ENCODE peak calls at places on chromosomes 3 and 15, in six cellular contexts. W is mesendoderm, Z is H1, O is IMR-90, Y is neuronal stem cell, I is H9. C is an unnamed sample. For H3K4me1, the result is how much of the 10 kb centered on the place peaks cover.

GRCh38 chr3:189294649-189295048 is 122.9 kb downstream of the TPRG1 start:
- DNase-seq in Y (no peak), Z (no peak), I (no peak), W (no peak), O (no peak), C (no peak)

GRCh38 chr15:41115088-41115651 is 910 bp downstream of the INO80 start:
- DNase-seq in Y (peak), O (peak), I (peak), Z (no peak), W (peak), C (peak)

GRCh38 chr3:139263798-139264197 is 80.0 kb upstream of the MRPS22 start:
- DNase-seq in Z (no peak), Y (no peak), W (no peak), O (no peak), I (no peak), C (no peak)

GRCh38 chr3:181417748-181418147 is 294.0 kb upstream of the SOX2 start:
- DNase-seq in W (peak), Y (peak), Z (no peak), I (no peak), O (no peak), C (peak)

GRCh38 chr3:37652851-37653250 is 208.8 kb upstream of the CTDSPL start:
- DNase-seq in I (no peak), Y (no peak), W (no peak), O (no peak), Z (no peak), C (no peak)

GRCh38 chr3:48118322-48118721 is 69.9 kb downstream of the CDC25A start:
- DNase-seq in W (peak), Z (no peak), I (no peak), O (no peak), Y (no peak), C (no peak)

GRCh38 chr15:67880651-67881182 is 40.9 kb upstream of the RNU6-1 start:
- DNase-seq in Z (no peak), Y (no peak), O (peak), W (no peak), I (no peak), C (no peak)

GRCh38 chr3:114498779-114499370 is 205.0 kb downstream of the TIGIT start:
- DNase-seq in I (no peak), Z (no peak), Y (peak), W (no peak), O (peak), C (peak)

GRCh38 chr15:89177633-89178306 is 43.6 kb downstream of the RLBP1 start:
- DNase-seq in I (peak), Y (peak), Z (no peak), O (peak), W (peak), C (peak)

GRCh38 chr3:123385499-123385898 is 63.4 kb downstream of the ADCY5 start:
- DNase-seq in Y (no peak), O (no peak), W (no peak), Z (no peak), I (no peak), C (no peak)

GRCh38 chr3:13711911-13712650 is 163.2 kb downstream of the FBLN2 start:
- DNase-seq in W (no peak), Z (no peak), I (peak), Y (no peak), O (no peak), C (no peak)

GRCh38 chr3:29889230-29889629 is 608.4 kb downstream of the RBMS3 start:
- DNase-seq in Z (no peak), Y (no peak), O (peak), W (no peak), I (no peak), C (no peak)

GRCh38 chr3:50193746-50194127 is 2.3 kb downstream of the GNAT1 start:
- DNase-seq in Z (no peak), I (no peak), Y (no peak), W (no peak), O (no peak), C (no peak)

GRCh38 chr3:46208167-46208704 is at the start of gene CCR1:
- DNase-seq in O (peak), W (peak), I (peak), Y (peak), Z (peak), C (peak)

GRCh38 chr3:57179580-57180410 is 14.6 kb upstream of the IL17RD start:
- DNase-seq in O (peak), Y (no peak), I (no peak), Z (no peak), W (peak), C (no peak)

GRCh38 chr15:68729789-68730201 is 90.9 kb downstream of the ANP32A start:
- DNase-seq in I (no peak), Z (no peak), O (peak), Y (no peak), W (no peak), C (no peak)

GRCh38 chr3:78919021-78919755 is 848.6 kb downstream of the ROBO1 start:
- DNase-seq in Y (no peak), Z (no peak), I (no peak), O (peak), W (peak), C (no peak)

GRCh38 chr15:90389513-90389912 is 1.5 kb downstream of the IQGAP1 start:
- DNase-seq in Y (no peak), W (no peak), O (no peak), I (no peak), Z (no peak), C (no peak)
- H3K4me1 ChIP-seq in Y (under half), W (under half), O (under half), I (under half), Z (under half), C (under half)

GRCh38 chr15:31326729-31327673 is at the start of gene KLF13:
- DNase-seq in Y (no peak), O (peak), I (no peak), Z (no peak), W (no peak), C (peak)
- H2BK5ac ChIP-seq in Y (peak), O (peak), I (no peak), Z (peak), W (peak), C (peak)

GRCh38 chr3:10558726-10559125 is 53.3 kb upstream of the ATP2B2 start:
- DNase-seq in Y (no peak), I (no peak), Z (no peak), O (no peak), W (no peak), C (no peak)
- H3K4me1 ChIP-seq in Y (under half), I (under half), Z (under half), O (under half), W (under half), C (under half)

GRCh38 chr3:157174265-157174615 is 14.3 kb upstream of the CCNL1 start:
- DNase-seq in I (no peak), Z (no peak), W (no peak), Y (no peak), O (no peak), C (no peak)
- H2BK5ac ChIP-seq in I (peak), Z (peak), W (peak), Y (no peak), O (peak), C (peak)

C was measured in trophoblast cell.